ENCODE peak calls at places on chromosomes 13 and 19, in nine cellular contexts. R is GM12864, O is neural progenitor cell, Q is body of pancreas, E is IMR-90, H is tibial artery, A is Calu3, F is HL-60, V is B cell. J is an unnamed sample.

GRCh38 chr13:106536244-106537034 is 977 bp upstream of the EFNB2 start:
- DNase-seq in R (peak), O (peak), Q (peak), E (peak), H (peak), A (peak), F (peak), V (peak), J (peak)

GRCh38 chr19:46896076-46896794 is 35.4 kb downstream of the ARHGAP35 start:
- DNase-seq in R (no peak), O (no peak), Q (peak), E (no peak), H (no peak), A (no peak), F (no peak), V (no peak), J (no peak)

GRCh38 chr13:112657850-112658445 is 31.9 kb upstream of the ATP11A start:
- DNase-seq in R (no peak), O (no peak), Q (no peak), E (peak), H (no peak), A (peak), F (no peak), V (no peak), J (no peak)

GRCh38 chr19:29819300-29819699 is 7.5 kb downstream of the CCNE1 start:
- DNase-seq in R (no peak), O (no peak), Q (no peak), E (no peak), H (no peak), A (no peak), F (no peak), V (no peak), J (no peak)

GRCh38 chr19:49713236-49713845 is 22.4 kb downstream of the CPT1C start:
- DNase-seq in R (no peak), O (no peak), Q (no peak), E (no peak), H (no peak), A (no peak), F (no peak), V (no peak), J (no peak)

GRCh38 chr19:14479985-14480694 is 5.0 kb upstream of the PTGER1 start:
- DNase-seq in R (no peak), O (peak), Q (no peak), E (peak), H (no peak), A (peak), F (peak), V (peak), J (peak)

GRCh38 chr19:37333457-37333856 is 37.4 kb upstream of the ZNF527 start:
- DNase-seq in R (no peak), O (no peak), Q (no peak), E (no peak), H (no peak), A (no peak), F (no peak), V (no peak), J (no peak)

GRCh38 chr13:32267836-32268439 is 47.2 kb downstream of the ZAR1L start:
- DNase-seq in R (no peak), O (peak), Q (peak), E (no peak), H (no peak), A (peak), F (no peak), V (peak), J (no peak)

GRCh38 chr13:73198888-73199497 is 140.2 kb downstream of the KLF5 start:
- DNase-seq in R (no peak), O (no peak), Q (no peak), E (no peak), H (no peak), A (no peak), F (no peak), V (no peak), J (no peak)

GRCh38 chr13:101529419-101529818 is 76.9 kb downstream of the ITGBL1 start:
- DNase-seq in R (no peak), O (no peak), Q (peak), E (peak), H (peak), A (no peak), F (no peak), V (no peak), J (no peak)

GRCh38 chr19:11963566-11964355 is 1.1 kb upstream of the ZNF763 start:
- DNase-seq in R (no peak), O (peak), Q (peak), E (peak), H (peak), A (peak), F (no peak), V (peak), J (peak)

GRCh38 chr13:78398743-78399410 is 204.5 kb downstream of the POU4F1 start:
- DNase-seq in R (peak), O (no peak), Q (no peak), E (no peak), H (no peak), A (no peak), F (no peak), V (no peak), J (peak)

GRCh38 chr19:10766681-10767201 is 48.9 kb downstream of the DNM2 start:
- DNase-seq in R (no peak), O (no peak), Q (peak), E (peak), H (no peak), A (peak), F (no peak), V (no peak), J (no peak)

GRCh38 chr13:93882086-93882651 is 597.3 kb downstream of the DCT start:
- DNase-seq in R (no peak), O (no peak), Q (no peak), E (peak), H (no peak), A (no peak), F (no peak), V (no peak), J (no peak)

GRCh38 chr13:93700115-93700514 is 473.5 kb downstream of the GPC6 start:
- DNase-seq in R (no peak), O (no peak), Q (no peak), E (peak), H (no peak), A (no peak), F (no peak), V (no peak), J (no peak)

GRCh38 chr19:48852292-48852691 is 16.0 kb upstream of the HSD17B14 start:
- DNase-seq in R (no peak), O (no peak), Q (no peak), E (no peak), H (no peak), A (no peak), F (no peak), V (no peak), J (no peak)

GRCh38 chr13:45705145-45705695 is 3.1 kb downstream of the CBY2 start:
- DNase-seq in R (no peak), O (peak), Q (no peak), E (no peak), H (no peak), A (no peak), F (no peak), V (no peak), J (no peak)

GRCh38 chr13:93435651-93436050 is 209.0 kb downstream of the GPC6 start:
- DNase-seq in R (no peak), O (no peak), Q (no peak), E (no peak), H (no peak), A (no peak), F (no peak), V (no peak), J (no peak)

GRCh38 chr19:15137777-15138176 is 30.6 kb downstream of the SYDE1 start:
- DNase-seq in R (no peak), O (no peak), Q (no peak), E (peak), H (no peak), A (no peak), F (no peak), V (no peak), J (no peak)

GRCh38 chr13:50226515-50227147 is 211.4 kb downstream of the KCNRG start:
- DNase-seq in R (no peak), O (no peak), Q (no peak), E (no peak), H (no peak), A (no peak), F (no peak), V (no peak), J (no peak)

GRCh38 chr19:42285546-42285945 is 16.4 kb upstream of the PRR19 start:
- DNase-seq in R (no peak), O (peak), Q (no peak), E (no peak), H (peak), A (no peak), F (no peak), V (peak), J (peak)

GRCh38 chr13:47291116-47291656 is 394.3 kb upstream of the HTR2A start:
- DNase-seq in R (no peak), O (no peak), Q (no peak), E (no peak), H (no peak), A (no peak), F (no peak), V (no peak), J (no peak)

GRCh38 chr13:84651288-84651687 is 769.0 kb upstream of the SLITRK1 start:
- DNase-seq in R (no peak), O (no peak), Q (peak), E (peak), H (no peak), A (peak), F (no peak), V (no peak), J (no peak)

DNA sequence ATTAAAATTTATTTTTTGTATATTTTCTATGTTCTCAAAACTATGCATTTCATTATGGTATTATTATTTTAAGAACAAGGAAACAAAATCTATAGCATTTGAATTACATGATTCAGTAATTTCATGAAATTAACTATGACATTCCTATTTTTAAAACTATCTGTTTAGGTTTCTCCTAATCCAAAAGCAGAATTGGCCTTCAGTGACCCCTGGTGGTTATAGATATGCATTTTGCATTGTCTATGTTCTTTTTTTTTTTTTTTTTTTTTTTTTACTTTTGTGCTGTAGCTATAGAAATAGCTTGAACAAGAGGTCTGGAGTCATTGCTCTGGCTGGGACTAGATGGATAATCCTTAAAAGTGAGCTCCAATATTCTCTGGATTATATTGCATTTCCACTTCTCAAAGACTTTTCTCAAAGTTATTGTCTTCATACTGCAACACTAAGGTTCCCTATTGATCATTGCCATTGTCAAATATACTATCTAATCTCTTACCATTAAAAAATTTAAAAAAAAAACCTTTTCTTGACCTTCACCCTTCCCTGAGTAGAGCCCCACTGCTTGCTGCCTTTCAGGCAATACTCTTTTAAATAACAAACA is 15.9 kb upstream of the DNAJC3 start:
- DNase-seq in R (no peak), O (peak), Q (peak), E (peak), H (no peak), A (peak), F (no peak), V (no peak), J (no peak)
- TF ChIP-seq CTCF in R (peak), O (peak), Q (peak), E (peak), H (no peak), A (no peak), F (peak), V (peak), J (peak)

GRCh38 chr13:74215420-74215819 is 81.2 kb upstream of the KLF12 start:
- DNase-seq in R (no peak), O (no peak), Q (no peak), E (no peak), H (no peak), A (no peak), F (no peak), V (no peak), J (no peak)
- TF ChIP-seq CTCF in R (no peak), O (no peak), Q (no peak), E (no peak), H (no peak), A (no peak), F (no peak), V (no peak), J (no peak)

GRCh38 chr19:43430142-43430710 is 15.5 kb downstream of the TEX101 start:
- DNase-seq in R (peak), O (no peak), Q (no peak), E (no peak), H (no peak), A (peak), F (no peak), V (no peak), J (no peak)
- TF ChIP-seq CTCF in R (peak), O (peak), Q (no peak), E (peak), H (no peak), A (peak), F (no peak), V (peak), J (no peak)

DNA sequence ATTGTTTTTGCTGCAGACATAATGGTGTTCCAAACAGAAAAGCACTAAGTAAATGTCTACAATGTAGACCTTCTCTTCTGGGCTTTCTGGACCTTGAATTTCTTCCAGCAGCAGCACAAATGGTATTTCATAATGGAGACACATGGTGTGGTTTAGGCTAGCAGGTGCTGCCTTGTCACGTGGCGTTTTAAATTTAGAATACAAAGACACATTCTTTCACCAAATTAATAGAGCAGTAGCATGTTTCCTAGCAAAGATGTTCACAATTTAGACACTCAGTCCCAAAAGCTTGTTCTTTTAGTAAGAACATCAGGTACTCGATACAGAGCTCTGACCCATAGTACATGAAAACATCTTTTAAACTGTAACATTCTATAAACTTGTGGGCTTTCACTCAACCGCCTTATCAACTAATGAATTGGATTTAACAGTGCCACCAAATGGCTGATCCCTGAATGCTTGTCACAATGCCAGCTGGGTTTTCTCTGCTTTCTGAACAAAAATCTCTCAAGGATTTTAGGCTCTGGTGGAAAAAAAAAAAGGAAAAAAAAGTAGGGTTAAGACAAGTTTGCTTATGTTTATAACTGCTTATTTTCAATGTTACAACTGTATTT is 290.1 kb downstream of the DCLK1 start:
- DNase-seq in R (no peak), O (no peak), Q (no peak), E (no peak), H (no peak), A (no peak), F (no peak), V (no peak), J (no peak)
- TF ChIP-seq CTCF in R (no peak), O (no peak), Q (no peak), E (no peak), H (no peak), A (no peak), F (no peak), V (no peak), J (no peak)

GRCh38 chr13:30123575-30123974 is 183.8 kb downstream of the KATNAL1 start:
- DNase-seq in R (no peak), O (no peak), Q (no peak), E (no peak), H (no peak), A (no peak), F (no peak), V (no peak), J (no peak)
- TF ChIP-seq CTCF in R (no peak), O (no peak), Q (no peak), E (no peak), H (no peak), A (no peak), F (no peak), V (no peak), J (no peak)

J was measured in GM06990.